ENCODE peak calls at places on chromosome 12, in four cellular contexts. J, I, L and K are unnamed samples.

GRCh38 chr12:16350682-16351081 is 3.2 kb downstream of the MGST1 start:
- DNase-seq in I (no peak), L (peak), J (peak), K (no peak)

GRCh38 chr12:6765048-6765633 is 1.0 kb upstream of the PTMS start:
- DNase-seq in L (peak), J (no peak), I (no peak), K (no peak)

GRCh38 chr12:61993734-61994345 is 266.4 kb upstream of the USP15 start:
- DNase-seq in J (peak), I (peak), L (peak), K (peak)

GRCh38 chr12:16297521-16297920 is 20.0 kb upstream of the SLC15A5 start:
- DNase-seq in L (peak), I (no peak), J (no peak), K (no peak)

GRCh38 chr12:46300906-46301305 is 32.1 kb upstream of the SLC38A1 start:
- DNase-seq in L (no peak), I (no peak), J (no peak), K (peak)

GRCh38 chr12:96036765-96037455 is 1.5 kb upstream of the LTA4H start:
- DNase-seq in I (no peak), L (peak), J (no peak), K (no peak)

GRCh38 chr12:116559330-116560080 is at the start of gene MAP1LC3B2:
- DNase-seq in L (peak), I (peak), J (peak), K (peak)

GRCh38 chr12:117421068-117421771 is 59.8 kb upstream of the NOS1 start:
- DNase-seq in I (no peak), J (no peak), L (no peak), K (no peak)

GRCh38 chr12:53726946-53727309 is 324 bp downstream of the CALCOCO1 start:
- DNase-seq in J (no peak), L (peak), I (peak), K (no peak)

DNA sequence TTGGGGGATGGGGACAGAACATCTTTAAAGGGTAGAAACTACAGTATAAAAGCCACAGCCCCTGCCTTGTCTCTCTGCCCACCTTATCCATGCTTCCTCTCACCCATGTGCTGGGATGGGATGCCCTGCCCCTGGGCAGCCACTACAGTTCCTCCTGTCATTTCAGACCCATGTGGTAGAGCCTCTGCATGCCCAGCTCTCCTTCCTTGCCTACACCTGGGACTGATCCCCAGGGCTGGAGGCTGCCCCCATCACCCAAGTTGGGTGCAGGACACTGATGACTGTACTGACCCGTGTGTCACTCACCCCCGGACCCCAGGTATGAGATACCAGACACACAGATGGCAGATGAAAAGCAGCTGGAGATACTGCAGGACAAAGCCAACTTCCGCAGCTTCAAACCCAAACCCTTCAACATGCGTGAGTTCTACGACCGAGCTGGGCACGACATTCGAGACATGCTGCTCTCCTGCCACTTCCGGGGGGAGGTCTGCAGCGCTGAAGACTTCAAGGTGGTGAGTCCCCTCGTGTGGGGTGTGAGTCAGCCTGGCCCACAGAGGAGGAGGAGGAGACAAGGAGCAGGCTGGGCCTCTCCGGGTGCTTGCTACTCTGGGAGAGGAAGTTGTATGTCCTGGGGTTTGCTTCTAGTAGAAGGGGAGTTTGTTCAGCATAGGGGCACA is 2.2 kb downstream of the ASIC1 start:
- DNase-seq in L (no peak), J (no peak), I (no peak), K (no peak)
- TF ChIP-seq EZH2phosphoT487 in L (no peak), J (no peak), I (no peak), K (no peak)

GRCh38 chr12:50240792-50241114 is 42.6 kb downstream of the LIMA1 start:
- DNase-seq in I (no peak), J (no peak), L (peak), K (no peak)

GRCh38 chr12:50242751-50243191 is 40.5 kb downstream of the LIMA1 start:
- DNase-seq in L (peak), I (no peak), J (no peak), K (no peak)

GRCh38 chr12:50239355-50239891 is 43.9 kb downstream of the LIMA1 start:
- DNase-seq in J (no peak), L (no peak), I (no peak), K (no peak)

GRCh38 chr12:50240096-50240791 is 43.1 kb downstream of the LIMA1 start:
- DNase-seq in J (no peak), L (no peak), I (no peak), K (no peak)

DNA sequence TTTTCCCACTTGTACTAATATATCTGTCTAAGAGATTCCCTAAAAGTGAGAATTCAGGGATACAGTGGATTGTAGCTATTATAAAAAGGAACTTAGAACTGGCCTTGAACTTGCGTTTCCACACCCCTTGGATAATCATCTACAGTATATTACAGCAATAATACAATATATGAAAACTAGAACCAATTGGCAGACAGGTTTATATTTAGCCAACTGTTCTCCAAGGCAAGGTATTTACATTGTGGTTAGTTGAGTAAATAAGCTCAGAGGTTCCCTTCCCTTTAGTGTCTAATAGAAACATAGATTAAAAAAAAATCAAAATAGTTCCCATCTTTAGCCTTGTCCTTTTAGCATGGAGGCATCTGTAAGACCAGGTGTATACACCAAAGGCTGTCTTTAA is 42.1 kb downstream of the LIMA1 start:
- DNase-seq in L (peak), J (no peak), I (no peak), K (no peak)
- TF ChIP-seq EZH2phosphoT487 in L (no peak), J (no peak), I (no peak), K (no peak)

GRCh38 chr12:2614341-2614740 is 180.4 kb upstream of the FKBP4 start:
- DNase-seq in L (peak), I (no peak), J (no peak), K (no peak)

GRCh38 chr12:2613674-2614073 is 181.1 kb upstream of the FKBP4 start:
- DNase-seq in I (no peak), J (peak), L (peak), K (no peak)

GRCh38 chr12:2617365-2617764 is 177.4 kb upstream of the FKBP4 start:
- DNase-seq in I (no peak), L (no peak), J (no peak), K (no peak)

GRCh38 chr12:2616763-2617162 is 178.0 kb upstream of the FKBP4 start:
- DNase-seq in L (no peak), I (no peak), J (no peak), K (no peak)

GRCh38 chr12:2615665-2616387 is 178.9 kb upstream of the FKBP4 start:
- DNase-seq in J (no peak), I (peak), L (no peak), K (no peak)
- TF ChIP-seq EZH2phosphoT487 in J (no peak), I (no peak), L (no peak), K (no peak)

GRCh38 chr12:31005944-31006361 is 67.7 kb upstream of the DDX11 start:
- DNase-seq in L (peak), I (no peak), J (peak), K (no peak)
- TF ChIP-seq EZH2phosphoT487 in L (no peak), I (no peak), J (no peak), K (no peak)

GRCh38 chr12:29025936-29026335 is 123.1 kb upstream of the FAR2 start:
- DNase-seq in L (no peak), I (no peak), J (no peak), K (no peak)

GRCh38 chr12:29030006-29030405 is 119.1 kb upstream of the FAR2 start:
- DNase-seq in J (no peak), I (no peak), L (peak), K (no peak)

GRCh38 chr12:29023436-29024076 is 125.5 kb upstream of the FAR2 start:
- DNase-seq in J (no peak), L (no peak), I (peak), K (no peak)

GRCh38 chr12:29026419-29026818 is 122.7 kb upstream of the FAR2 start:
- DNase-seq in J (no peak), L (no peak), I (no peak), K (no peak)

DNA sequence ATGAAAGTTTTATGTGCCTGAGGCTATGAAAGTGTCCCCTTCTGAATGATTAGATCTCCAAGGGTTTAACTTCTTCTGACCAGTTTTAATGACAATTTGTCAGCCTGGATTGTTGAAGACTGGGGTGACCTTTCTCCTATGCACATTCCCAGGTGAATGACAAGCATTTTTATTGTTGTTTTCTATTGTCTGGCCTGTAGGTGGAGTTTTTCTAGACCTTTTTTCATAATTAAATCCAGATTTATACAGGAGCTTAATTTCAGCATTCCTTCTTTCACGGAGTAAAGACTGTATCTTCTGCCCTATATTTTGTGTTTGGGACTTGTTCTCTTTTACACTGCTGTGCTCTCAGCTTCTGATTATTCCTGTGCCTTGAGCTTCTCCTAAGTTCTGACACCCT is 125.0 kb upstream of the FAR2 start:
- DNase-seq in L (peak), I (peak), J (no peak), K (no peak)
- TF ChIP-seq EZH2phosphoT487 in L (no peak), I (no peak), J (no peak), K (no peak)

GRCh38 chr12:131700271-131700670 is 10.6 kb upstream of the SFSWAP start:
- DNase-seq in L (no peak), J (no peak), I (no peak), K (no peak)
- TF ChIP-seq EZH2phosphoT487 in L (no peak), J (no peak), I (no peak), K (no peak)

DNA sequence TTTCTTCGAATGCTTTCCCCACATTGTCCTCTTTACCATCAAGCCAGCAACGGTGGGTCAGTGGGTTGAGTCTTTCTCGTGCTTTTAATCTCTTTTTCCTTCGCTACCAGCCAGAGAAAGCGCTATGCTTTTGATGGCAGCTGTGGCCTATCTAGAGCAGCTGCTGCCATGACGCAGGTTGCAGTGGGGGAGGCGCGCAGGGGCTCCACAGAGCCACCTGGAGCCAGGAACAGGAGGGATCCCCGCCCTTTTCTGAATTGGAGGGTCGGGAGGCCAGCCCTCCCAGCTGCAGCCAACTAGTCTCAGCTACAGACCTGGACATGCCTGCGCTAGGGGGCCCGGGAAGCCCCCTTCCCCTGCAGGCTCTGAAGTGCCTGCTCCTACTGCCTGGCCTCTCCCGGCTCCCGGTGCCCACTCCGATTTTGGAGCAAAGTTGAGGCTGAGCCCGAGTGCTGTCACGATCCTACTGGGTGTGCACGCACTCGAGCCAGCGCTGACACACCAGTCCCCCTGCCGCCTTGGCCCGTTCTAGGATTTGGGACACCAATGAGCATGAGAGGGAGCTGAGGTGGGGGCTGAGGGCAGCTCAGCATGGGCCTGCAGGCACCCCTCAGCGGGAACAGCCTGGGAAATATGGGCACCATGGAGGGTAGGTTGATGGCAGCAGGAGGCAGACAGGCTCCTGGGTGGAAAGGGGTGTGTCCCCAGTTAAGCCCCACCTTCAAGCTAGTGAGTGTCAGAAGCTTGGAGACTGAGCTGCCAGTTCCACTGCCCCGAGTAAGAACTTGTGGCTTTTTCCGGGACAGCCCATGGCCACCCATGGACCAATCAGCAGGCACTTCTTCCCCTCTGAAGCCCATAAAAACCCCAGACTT is 784.2 kb downstream of the SLC6A15 start:
- DNase-seq in J (no peak), L (no peak), I (peak), K (no peak)
- TF ChIP-seq EZH2phosphoT487 in J (no peak), L (no peak), I (no peak), K (no peak)

GRCh38 chr12:102342281-102343006 is 137.9 kb downstream of the IGF1 start:
- DNase-seq in L (no peak), I (no peak), J (no peak), K (no peak)
- TF ChIP-seq EZH2phosphoT487 in L (no peak), I (no peak), J (no peak), K (no peak)